ENCODE peak calls at places on chromosome 17, in eight cellular contexts. One of them, this sample, is unnamed. For H3K36me3 and H3K4me1, the result is how much of the 10 kb centered on the place peaks cover.

GRCh38 chr17:72092710-72093322 is 28.0 kb upstream of the SOX9 start:
- DNase-seq in CD8-positive, alpha-beta memory T cell: no peak
- DNase-seq in heart left ventricle: no peak
- DNase-seq in transverse colon: no peak
- DNase-seq in adipocyte: no peak
- DNase-seq in uterus: no peak
- DNase-seq in GM23248: no peak
- DNase-seq in upper lobe of right lung: no peak
- DNase-seq in this sample: no peak

GRCh38 chr17:44348234-44348987 is 3.3 kb downstream of the GRN start:
- DNase-seq in CD8-positive, alpha-beta memory T cell: no peak
- DNase-seq in heart left ventricle: no peak
- DNase-seq in transverse colon: peak
- DNase-seq in adipocyte: peak
- DNase-seq in uterus: no peak
- DNase-seq in GM23248: peak
- DNase-seq in upper lobe of right lung: peak
- DNase-seq in this sample: no peak

GRCh38 chr17:76092526-76093413 is 10.8 kb downstream of the EXOC7 start:
- DNase-seq in CD8-positive, alpha-beta memory T cell: no peak
- DNase-seq in heart left ventricle: no peak
- DNase-seq in transverse colon: no peak
- DNase-seq in adipocyte: no peak
- DNase-seq in uterus: no peak
- DNase-seq in GM23248: no peak
- DNase-seq in upper lobe of right lung: no peak
- DNase-seq in this sample: no peak

GRCh38 chr17:81537343-81537855 is 9.2 kb downstream of the FSCN2 start:
- DNase-seq in CD8-positive, alpha-beta memory T cell: no peak
- DNase-seq in heart left ventricle: no peak
- DNase-seq in transverse colon: peak
- DNase-seq in adipocyte: peak
- DNase-seq in uterus: no peak
- DNase-seq in GM23248: no peak
- DNase-seq in upper lobe of right lung: no peak
- DNase-seq in this sample: no peak

GRCh38 chr17:16214190-16215001 is 938 bp downstream of the NCOR1 start:
- DNase-seq in CD8-positive, alpha-beta memory T cell: no peak
- DNase-seq in heart left ventricle: no peak
- DNase-seq in transverse colon: no peak
- DNase-seq in adipocyte: peak
- DNase-seq in uterus: no peak
- DNase-seq in GM23248: peak
- DNase-seq in upper lobe of right lung: no peak
- DNase-seq in this sample: peak

GRCh38 chr17:82065193-82065637 is 389 bp downstream of the DUS1L start:
- DNase-seq in CD8-positive, alpha-beta memory T cell: peak
- DNase-seq in heart left ventricle: no peak
- DNase-seq in transverse colon: no peak
- DNase-seq in adipocyte: peak
- DNase-seq in uterus: no peak
- DNase-seq in GM23248: peak
- DNase-seq in upper lobe of right lung: no peak
- DNase-seq in this sample: no peak

GRCh38 chr17:83173997-83174858 is 94.8 kb downstream of the METRNL start:
- DNase-seq in CD8-positive, alpha-beta memory T cell: no peak
- DNase-seq in heart left ventricle: peak
- DNase-seq in transverse colon: no peak
- DNase-seq in adipocyte: peak
- DNase-seq in uterus: peak
- DNase-seq in GM23248: peak
- DNase-seq in upper lobe of right lung: no peak
- DNase-seq in this sample: peak

GRCh38 chr17:66836063-66837005 is 1.4 kb downstream of the CACNG5 start:
- DNase-seq in CD8-positive, alpha-beta memory T cell: no peak
- DNase-seq in heart left ventricle: no peak
- DNase-seq in transverse colon: no peak
- DNase-seq in adipocyte: no peak
- DNase-seq in uterus: no peak
- DNase-seq in GM23248: no peak
- DNase-seq in upper lobe of right lung: no peak
- DNase-seq in this sample: no peak

GRCh38 chr17:28227278-28228108 is 91.5 kb upstream of the TMEM97 start:
- DNase-seq in CD8-positive, alpha-beta memory T cell: no peak
- DNase-seq in heart left ventricle: no peak
- DNase-seq in transverse colon: peak
- DNase-seq in adipocyte: peak
- DNase-seq in uterus: no peak
- DNase-seq in GM23248: peak
- DNase-seq in upper lobe of right lung: peak
- DNase-seq in this sample: no peak

GRCh38 chr17:58413684-58414083 is 3.6 kb downstream of the RNF43 start:
- DNase-seq in CD8-positive, alpha-beta memory T cell: no peak
- DNase-seq in heart left ventricle: no peak
- DNase-seq in transverse colon: no peak
- DNase-seq in adipocyte: no peak
- DNase-seq in uterus: no peak
- DNase-seq in GM23248: no peak
- DNase-seq in upper lobe of right lung: no peak
- DNase-seq in this sample: no peak

GRCh38 chr17:38861399-38861843 is 7.9 kb upstream of the RPL23 start:
- DNase-seq in CD8-positive, alpha-beta memory T cell: no peak
- DNase-seq in heart left ventricle: no peak
- DNase-seq in transverse colon: no peak
- DNase-seq in adipocyte: no peak
- DNase-seq in uterus: no peak
- DNase-seq in GM23248: no peak
- DNase-seq in upper lobe of right lung: no peak
- DNase-seq in this sample: peak

GRCh38 chr17:82013341-82013740 is 9.3 kb downstream of the CENPX start:
- DNase-seq in CD8-positive, alpha-beta memory T cell: no peak
- DNase-seq in heart left ventricle: peak
- DNase-seq in transverse colon: no peak
- DNase-seq in adipocyte: no peak
- DNase-seq in uterus: peak
- DNase-seq in GM23248: no peak
- DNase-seq in upper lobe of right lung: no peak
- DNase-seq in this sample: no peak

GRCh38 chr17:19392303-19392702 is 5.3 kb upstream of the MFAP4 start:
- DNase-seq in CD8-positive, alpha-beta memory T cell: no peak
- DNase-seq in heart left ventricle: no peak
- DNase-seq in transverse colon: no peak
- DNase-seq in adipocyte: no peak
- DNase-seq in uterus: no peak
- DNase-seq in GM23248: no peak
- DNase-seq in upper lobe of right lung: no peak
- DNase-seq in this sample: no peak

GRCh38 chr17:38893612-38894011 is 23.8 kb downstream of the LASP1 start:
- DNase-seq in CD8-positive, alpha-beta memory T cell: peak
- DNase-seq in heart left ventricle: peak
- DNase-seq in transverse colon: peak
- DNase-seq in adipocyte: no peak
- DNase-seq in uterus: no peak
- DNase-seq in GM23248: peak
- DNase-seq in upper lobe of right lung: peak
- DNase-seq in this sample: no peak

GRCh38 chr17:56478836-56479447 is 114.6 kb upstream of the NOG start:
- DNase-seq in CD8-positive, alpha-beta memory T cell: no peak
- DNase-seq in heart left ventricle: no peak
- DNase-seq in transverse colon: no peak
- DNase-seq in adipocyte: peak
- DNase-seq in uterus: no peak
- DNase-seq in GM23248: peak
- DNase-seq in upper lobe of right lung: no peak
- DNase-seq in this sample: peak

GRCh38 chr17:58279016-58279671 is 1.6 kb downstream of the MPO start:
- DNase-seq in CD8-positive, alpha-beta memory T cell: no peak
- DNase-seq in heart left ventricle: peak
- DNase-seq in transverse colon: peak
- DNase-seq in adipocyte: no peak
- DNase-seq in uterus: no peak
- DNase-seq in GM23248: peak
- DNase-seq in upper lobe of right lung: peak
- DNase-seq in this sample: no peak

GRCh38 chr17:64373722-64374121 is 16.9 kb downstream of the PECAM1 start:
- DNase-seq in CD8-positive, alpha-beta memory T cell: no peak
- DNase-seq in heart left ventricle: no peak
- DNase-seq in transverse colon: no peak
- DNase-seq in adipocyte: no peak
- DNase-seq in uterus: no peak
- DNase-seq in GM23248: no peak
- DNase-seq in upper lobe of right lung: peak
- DNase-seq in this sample: no peak

DNA sequence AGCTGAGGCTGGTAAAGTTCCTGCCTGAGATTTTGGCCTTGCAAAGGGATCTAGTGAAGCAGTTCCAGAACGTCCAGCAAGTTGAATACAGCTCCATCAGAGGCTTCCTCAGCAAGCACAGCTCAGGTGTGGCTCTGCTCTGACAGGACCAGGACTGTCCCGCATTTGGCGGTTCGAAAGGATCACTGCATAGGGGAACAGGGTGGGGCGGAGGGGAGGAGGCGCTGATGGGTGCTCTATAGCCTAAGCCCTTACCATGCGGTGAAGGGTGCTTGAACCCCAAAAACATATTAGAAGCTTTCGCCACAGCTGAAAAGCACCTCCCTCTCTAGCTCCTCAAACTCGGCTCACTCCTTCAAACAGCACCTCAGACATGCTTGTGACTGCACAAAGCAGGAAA is 29.9 kb upstream of the ENDOV start:
- DNase-seq in CD8-positive, alpha-beta memory T cell: no peak
- DNase-seq in heart left ventricle: no peak
- DNase-seq in transverse colon: no peak
- DNase-seq in adipocyte: no peak
- DNase-seq in uterus: no peak
- DNase-seq in GM23248: no peak
- DNase-seq in upper lobe of right lung: no peak
- DNase-seq in this sample: no peak
- H3K36me3 ChIP-seq in CD8-positive, alpha-beta memory T cell: half or more
- H3K36me3 ChIP-seq in heart left ventricle: half or more
- H3K36me3 ChIP-seq in transverse colon: half or more
- H3K36me3 ChIP-seq in adipocyte: half or more
- H3K36me3 ChIP-seq in uterus: under half
- H3K36me3 ChIP-seq in GM23248: half or more
- H3K36me3 ChIP-seq in upper lobe of right lung: half or more
- H3K36me3 ChIP-seq in this sample: half or more

GRCh38 chr17:74429604-74430384 is 2.1 kb upstream of the GPRC5C start:
- DNase-seq in CD8-positive, alpha-beta memory T cell: no peak
- DNase-seq in heart left ventricle: peak
- DNase-seq in transverse colon: peak
- DNase-seq in adipocyte: no peak
- DNase-seq in uterus: no peak
- DNase-seq in GM23248: no peak
- DNase-seq in upper lobe of right lung: peak
- DNase-seq in this sample: peak

GRCh38 chr17:74432484-74433391 is 850 bp downstream of the GPRC5C start:
- DNase-seq in CD8-positive, alpha-beta memory T cell: no peak
- DNase-seq in heart left ventricle: no peak
- DNase-seq in transverse colon: no peak
- DNase-seq in adipocyte: no peak
- DNase-seq in uterus: no peak
- DNase-seq in GM23248: no peak
- DNase-seq in upper lobe of right lung: no peak
- DNase-seq in this sample: peak

GRCh38 chr17:74431568-74432483 is at the start of gene GPRC5C:
- DNase-seq in CD8-positive, alpha-beta memory T cell: peak
- DNase-seq in heart left ventricle: peak
- DNase-seq in transverse colon: peak
- DNase-seq in adipocyte: no peak
- DNase-seq in uterus: peak
- DNase-seq in GM23248: peak
- DNase-seq in upper lobe of right lung: peak
- DNase-seq in this sample: peak

GRCh38 chr17:74430706-74431567 is 951 bp upstream of the GPRC5C start:
- DNase-seq in CD8-positive, alpha-beta memory T cell: no peak
- DNase-seq in heart left ventricle: peak
- DNase-seq in transverse colon: peak
- DNase-seq in adipocyte: peak
- DNase-seq in uterus: peak
- DNase-seq in GM23248: peak
- DNase-seq in upper lobe of right lung: peak
- DNase-seq in this sample: peak

GRCh38 chr17:74430385-74430705 is 1.5 kb upstream of the GPRC5C start:
- DNase-seq in CD8-positive, alpha-beta memory T cell: no peak
- DNase-seq in heart left ventricle: no peak
- DNase-seq in transverse colon: no peak
- DNase-seq in adipocyte: no peak
- DNase-seq in uterus: no peak
- DNase-seq in GM23248: no peak
- DNase-seq in upper lobe of right lung: no peak
- DNase-seq in this sample: no peak
- H3K4me1 ChIP-seq in CD8-positive, alpha-beta memory T cell: under half
- H3K4me1 ChIP-seq in heart left ventricle: under half
- H3K4me1 ChIP-seq in transverse colon: half or more
- H3K4me1 ChIP-seq in adipocyte: under half
- H3K4me1 ChIP-seq in uterus: under half
- H3K4me1 ChIP-seq in GM23248: under half
- H3K4me1 ChIP-seq in upper lobe of right lung: under half
- H3K4me1 ChIP-seq in this sample: under half

GRCh38 chr17:1792495-1793446 is 30.9 kb downstream of the SERPINF1 start:
- DNase-seq in CD8-positive, alpha-beta memory T cell: no peak
- DNase-seq in heart left ventricle: no peak
- DNase-seq in transverse colon: no peak
- DNase-seq in adipocyte: no peak
- DNase-seq in uterus: no peak
- DNase-seq in GM23248: no peak
- DNase-seq in upper lobe of right lung: no peak
- DNase-seq in this sample: no peak

GRCh38 chr17:1797323-1797722 is 32.4 kb downstream of the SMYD4 start:
- DNase-seq in CD8-positive, alpha-beta memory T cell: no peak
- DNase-seq in heart left ventricle: no peak
- DNase-seq in transverse colon: no peak
- DNase-seq in adipocyte: no peak
- DNase-seq in uterus: no peak
- DNase-seq in GM23248: no peak
- DNase-seq in upper lobe of right lung: no peak
- DNase-seq in this sample: no peak

GRCh38 chr17:1793447-1793806 is 31.6 kb downstream of the SERPINF1 start:
- DNase-seq in CD8-positive, alpha-beta memory T cell: no peak
- DNase-seq in heart left ventricle: no peak
- DNase-seq in transverse colon: no peak
- DNase-seq in adipocyte: no peak
- DNase-seq in uterus: no peak
- DNase-seq in GM23248: peak
- DNase-seq in upper lobe of right lung: no peak
- DNase-seq in this sample: no peak

GRCh38 chr17:1800240-1800639 is 29.5 kb downstream of the SMYD4 start:
- DNase-seq in CD8-positive, alpha-beta memory T cell: no peak
- DNase-seq in heart left ventricle: no peak
- DNase-seq in transverse colon: no peak
- DNase-seq in adipocyte: no peak
- DNase-seq in uterus: no peak
- DNase-seq in GM23248: no peak
- DNase-seq in upper lobe of right lung: peak
- DNase-seq in this sample: no peak

GRCh38 chr17:1796800-1797199 is 32.9 kb downstream of the SMYD4 start:
- DNase-seq in CD8-positive, alpha-beta memory T cell: no peak
- DNase-seq in heart left ventricle: no peak
- DNase-seq in transverse colon: no peak
- DNase-seq in adipocyte: no peak
- DNase-seq in uterus: no peak
- DNase-seq in GM23248: no peak
- DNase-seq in upper lobe of right lung: no peak
- DNase-seq in this sample: no peak
- H3K36me3 ChIP-seq in CD8-positive, alpha-beta memory T cell: under half
- H3K36me3 ChIP-seq in heart left ventricle: under half
- H3K36me3 ChIP-seq in transverse colon: under half
- H3K36me3 ChIP-seq in adipocyte: under half
- H3K36me3 ChIP-seq in uterus: under half
- H3K36me3 ChIP-seq in GM23248: under half
- H3K36me3 ChIP-seq in upper lobe of right lung: under half
- H3K36me3 ChIP-seq in this sample: under half

GRCh38 chr17:50426472-50426782 is 409 bp downstream of the ACSF2 start:
- DNase-seq in CD8-positive, alpha-beta memory T cell: no peak
- DNase-seq in heart left ventricle: no peak
- DNase-seq in transverse colon: no peak
- DNase-seq in adipocyte: no peak
- DNase-seq in uterus: no peak
- DNase-seq in GM23248: no peak
- DNase-seq in upper lobe of right lung: no peak
- DNase-seq in this sample: no peak
- H3K4me1 ChIP-seq in CD8-positive, alpha-beta memory T cell: under half
- H3K4me1 ChIP-seq in heart left ventricle: under half
- H3K4me1 ChIP-seq in transverse colon: half or more
- H3K4me1 ChIP-seq in adipocyte: half or more
- H3K4me1 ChIP-seq in uterus: under half
- H3K4me1 ChIP-seq in GM23248: under half
- H3K4me1 ChIP-seq in upper lobe of right lung: under half
- H3K4me1 ChIP-seq in this sample: under half

This sample was measured in HAP-1.